ENCODE peak calls at places on chromosomes 3 and 15, in eight cellular contexts. One of them, this sample, is unnamed.

GRCh38 chr15:47514251-47514652 is 203.1 kb upstream of the SEMA6D start:
- DNase-seq in coronary artery: no peak
- DNase-seq in A673: peak; percentile 49
- DNase-seq in endothelial cell of umbilical vein: peak; percentile 64
- DNase-seq in colonic mucosa: no peak
- DNase-seq in thoracic aorta: no peak
- DNase-seq in right atrium auricular region: no peak
- DNase-seq in substantia nigra: no peak
- DNase-seq in this sample: no peak

GRCh38 chr3:53166781-53167291 is 5.8 kb downstream of the PRKCD start:
- DNase-seq in thoracic aorta: no peak
- DNase-seq in coronary artery: no peak
- DNase-seq in colonic mucosa: no peak
- DNase-seq in substantia nigra: peak; percentile 21
- DNase-seq in right atrium auricular region: peak; percentile 71
- DNase-seq in endothelial cell of umbilical vein: peak; percentile 24
- DNase-seq in A673: no peak
- DNase-seq in this sample: no peak

GRCh38 chr15:80188293-80188692 is 35.5 kb downstream of the FAH start:
- DNase-seq in A673: no peak
- DNase-seq in coronary artery: no peak
- DNase-seq in substantia nigra: no peak
- DNase-seq in right atrium auricular region: no peak
- DNase-seq in endothelial cell of umbilical vein: no peak
- DNase-seq in colonic mucosa: no peak
- DNase-seq in thoracic aorta: no peak
- DNase-seq in this sample: no peak

GRCh38 chr3:13221491-13221890 is 148.3 kb upstream of the IQSEC1 start:
- DNase-seq in A673: no peak
- DNase-seq in substantia nigra: no peak
- DNase-seq in colonic mucosa: no peak
- DNase-seq in coronary artery: no peak
- DNase-seq in right atrium auricular region: no peak
- DNase-seq in endothelial cell of umbilical vein: no peak
- DNase-seq in thoracic aorta: no peak
- DNase-seq in this sample: no peak

GRCh38 chr15:28125673-28126651 is 26.8 kb upstream of the OCA2 start:
- DNase-seq in colonic mucosa: no peak
- DNase-seq in substantia nigra: no peak
- DNase-seq in A673: peak; percentile 59
- DNase-seq in right atrium auricular region: no peak
- DNase-seq in endothelial cell of umbilical vein: peak; percentile 61
- DNase-seq in thoracic aorta: no peak
- DNase-seq in coronary artery: no peak
- DNase-seq in this sample: no peak

GRCh38 chr15:63381301-63382192 is at the start of gene CA12:
- DNase-seq in colonic mucosa: peak; percentile 86
- DNase-seq in substantia nigra: no peak
- DNase-seq in endothelial cell of umbilical vein: peak; percentile 46
- DNase-seq in right atrium auricular region: no peak
- DNase-seq in coronary artery: no peak
- DNase-seq in A673: peak; percentile 24
- DNase-seq in thoracic aorta: no peak
- DNase-seq in this sample: peak; percentile 49

GRCh38 chr3:15279671-15280402 is 52.5 kb downstream of the SH3BP5 start:
- DNase-seq in right atrium auricular region: no peak
- DNase-seq in substantia nigra: no peak
- DNase-seq in endothelial cell of umbilical vein: no peak
- DNase-seq in A673: no peak
- DNase-seq in colonic mucosa: no peak
- DNase-seq in thoracic aorta: no peak
- DNase-seq in coronary artery: no peak
- DNase-seq in this sample: no peak

GRCh38 chr3:13954266-13954665 is 74.4 kb upstream of the WNT7A start:
- DNase-seq in A673: no peak
- DNase-seq in right atrium auricular region: no peak
- DNase-seq in coronary artery: no peak
- DNase-seq in endothelial cell of umbilical vein: no peak
- DNase-seq in substantia nigra: no peak
- DNase-seq in colonic mucosa: no peak
- DNase-seq in thoracic aorta: no peak
- DNase-seq in this sample: no peak

GRCh38 chr15:68354268-68354667 is 76.7 kb downstream of the FEM1B start:
- DNase-seq in A673: no peak
- DNase-seq in right atrium auricular region: no peak
- DNase-seq in substantia nigra: no peak
- DNase-seq in thoracic aorta: no peak
- DNase-seq in coronary artery: no peak
- DNase-seq in colonic mucosa: no peak
- DNase-seq in endothelial cell of umbilical vein: no peak
- DNase-seq in this sample: no peak

GRCh38 chr3:30520695-30521094 is 85.7 kb upstream of the TGFBR2 start:
- DNase-seq in substantia nigra: no peak
- DNase-seq in endothelial cell of umbilical vein: peak; percentile 77
- DNase-seq in A673: no peak
- DNase-seq in coronary artery: no peak
- DNase-seq in right atrium auricular region: no peak
- DNase-seq in colonic mucosa: no peak
- DNase-seq in thoracic aorta: no peak
- DNase-seq in this sample: no peak

GRCh38 chr15:66964791-66965190 is 100.6 kb upstream of the SMAD3 start:
- DNase-seq in coronary artery: no peak
- DNase-seq in substantia nigra: no peak
- DNase-seq in thoracic aorta: no peak
- DNase-seq in colonic mucosa: no peak
- DNase-seq in endothelial cell of umbilical vein: no peak
- DNase-seq in A673: no peak
- DNase-seq in right atrium auricular region: no peak
- DNase-seq in this sample: no peak

GRCh38 chr3:189721873-189722665 is 90.9 kb downstream of the TP63 start:
- DNase-seq in substantia nigra: no peak
- DNase-seq in colonic mucosa: no peak
- DNase-seq in endothelial cell of umbilical vein: no peak
- DNase-seq in thoracic aorta: no peak
- DNase-seq in A673: no peak
- DNase-seq in coronary artery: no peak
- DNase-seq in right atrium auricular region: no peak
- DNase-seq in this sample: no peak

GRCh38 chr3:113867506-113867905 is 28.9 kb downstream of the GRAMD1C start:
- DNase-seq in substantia nigra: no peak
- DNase-seq in right atrium auricular region: no peak
- DNase-seq in thoracic aorta: no peak
- DNase-seq in colonic mucosa: no peak
- DNase-seq in coronary artery: no peak
- DNase-seq in A673: no peak
- DNase-seq in endothelial cell of umbilical vein: no peak
- DNase-seq in this sample: no peak

GRCh38 chr3:105883798-105884377 is 15.1 kb upstream of the CBLB start:
- DNase-seq in coronary artery: no peak
- DNase-seq in colonic mucosa: no peak
- DNase-seq in substantia nigra: no peak
- DNase-seq in thoracic aorta: no peak
- DNase-seq in right atrium auricular region: no peak
- DNase-seq in endothelial cell of umbilical vein: no peak
- DNase-seq in A673: no peak
- DNase-seq in this sample: no peak

GRCh38 chr15:29452881-29453731 is 183.5 kb upstream of the NSMCE3 start:
- DNase-seq in endothelial cell of umbilical vein: peak; percentile 47
- DNase-seq in A673: no peak
- DNase-seq in coronary artery: no peak
- DNase-seq in thoracic aorta: no peak
- DNase-seq in colonic mucosa: no peak
- DNase-seq in substantia nigra: no peak
- DNase-seq in right atrium auricular region: no peak
- DNase-seq in this sample: no peak

GRCh38 chr15:65077981-65078352 is 1.4 kb downstream of the KBTBD13 start:
- DNase-seq in colonic mucosa: peak; percentile 87
- DNase-seq in right atrium auricular region: no peak
- DNase-seq in substantia nigra: peak; percentile 30
- DNase-seq in endothelial cell of umbilical vein: peak; percentile 58
- DNase-seq in coronary artery: no peak
- DNase-seq in thoracic aorta: no peak
- DNase-seq in A673: peak; percentile 70
- DNase-seq in this sample: no peak

GRCh38 chr15:38559131-38559530 is 5.5 kb downstream of the RASGRP1 start:
- DNase-seq in endothelial cell of umbilical vein: no peak
- DNase-seq in colonic mucosa: no peak
- DNase-seq in thoracic aorta: no peak
- DNase-seq in right atrium auricular region: no peak
- DNase-seq in A673: no peak
- DNase-seq in substantia nigra: no peak
- DNase-seq in coronary artery: no peak
- DNase-seq in this sample: no peak

GRCh38 chr3:142618917-142619401 is 22.8 kb downstream of the PLS1 start:
- DNase-seq in substantia nigra: no peak
- DNase-seq in right atrium auricular region: no peak
- DNase-seq in thoracic aorta: no peak
- DNase-seq in coronary artery: no peak
- DNase-seq in endothelial cell of umbilical vein: peak; percentile 66
- DNase-seq in A673: no peak
- DNase-seq in colonic mucosa: peak; percentile 67
- DNase-seq in this sample: no peak

GRCh38 chr3:54357307-54357706 is 235.0 kb downstream of the CACNA2D3 start:
- DNase-seq in thoracic aorta: no peak
- DNase-seq in colonic mucosa: no peak
- DNase-seq in coronary artery: no peak
- DNase-seq in right atrium auricular region: no peak
- DNase-seq in substantia nigra: no peak
- DNase-seq in A673: no peak
- DNase-seq in endothelial cell of umbilical vein: no peak
- DNase-seq in this sample: no peak

GRCh38 chr3:128965818-128966217 is 28.1 kb downstream of the CFAP92 start:
- DNase-seq in coronary artery: no peak
- DNase-seq in right atrium auricular region: no peak
- DNase-seq in endothelial cell of umbilical vein: no peak
- DNase-seq in A673: no peak
- DNase-seq in colonic mucosa: peak; percentile 38
- DNase-seq in thoracic aorta: no peak
- DNase-seq in substantia nigra: no peak
- DNase-seq in this sample: no peak

GRCh38 chr3:136818851-136819783 is at the start of gene SLC35G2:
- DNase-seq in A673: peak; percentile 90
- DNase-seq in colonic mucosa: peak; percentile 22
- DNase-seq in right atrium auricular region: peak; percentile 61
- DNase-seq in coronary artery: peak; percentile 75
- DNase-seq in endothelial cell of umbilical vein: peak; percentile 84
- DNase-seq in thoracic aorta: peak; percentile 7
- DNase-seq in substantia nigra: peak; percentile 33
- DNase-seq in this sample: peak; percentile 60

GRCh38 chr15:37733628-37734027 is 200.8 kb upstream of the TMCO5A start:
- DNase-seq in A673: peak; percentile 69
- DNase-seq in coronary artery: no peak
- DNase-seq in substantia nigra: no peak
- DNase-seq in colonic mucosa: no peak
- DNase-seq in endothelial cell of umbilical vein: no peak
- DNase-seq in right atrium auricular region: no peak
- DNase-seq in thoracic aorta: no peak
- DNase-seq in this sample: no peak

GRCh38 chr3:37537914-37538691 is 323.6 kb upstream of the CTDSPL start:
- DNase-seq in colonic mucosa: no peak
- DNase-seq in A673: no peak
- DNase-seq in thoracic aorta: no peak
- DNase-seq in endothelial cell of umbilical vein: no peak
- DNase-seq in coronary artery: no peak
- DNase-seq in right atrium auricular region: no peak
- DNase-seq in substantia nigra: no peak
- DNase-seq in this sample: no peak
- H3K27ac ChIP-seq in colonic mucosa: no peak overlapping the region
- H3K27ac ChIP-seq in A673: no peak overlapping the region
- H3K27ac ChIP-seq in thoracic aorta: peak overlapping the region; percentile 57
- H3K27ac ChIP-seq in endothelial cell of umbilical vein: no peak overlapping the region
- H3K27ac ChIP-seq in coronary artery: peak overlapping the region; percentile 82
- H3K27ac ChIP-seq in right atrium auricular region: peak overlapping the region; percentile 5
- H3K27ac ChIP-seq in substantia nigra: no peak overlapping the region
- H3K27ac ChIP-seq in this sample: no peak overlapping the region

DNA sequence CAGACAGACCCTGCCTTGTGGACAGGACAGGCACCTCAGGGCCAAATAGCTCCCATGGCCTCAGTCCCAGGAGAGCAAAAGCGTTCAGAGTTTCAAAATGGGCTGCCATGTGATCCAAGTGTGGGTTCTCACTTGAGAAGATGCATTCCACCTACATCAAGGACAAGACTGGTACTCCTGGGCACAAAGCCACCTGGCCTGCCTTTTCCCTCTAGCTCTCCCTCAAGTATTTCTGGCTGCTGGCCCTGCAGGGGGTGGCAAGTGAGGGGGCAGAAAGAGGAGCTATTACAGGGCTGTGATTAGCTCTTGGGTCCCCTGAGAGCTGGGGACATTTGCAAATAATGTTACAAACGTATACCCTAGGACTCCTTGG is 6.5 kb upstream of the COL7A1 start:
- DNase-seq in right atrium auricular region: no peak
- DNase-seq in coronary artery: no peak
- DNase-seq in colonic mucosa: no peak
- DNase-seq in endothelial cell of umbilical vein: no peak
- DNase-seq in substantia nigra: no peak
- DNase-seq in thoracic aorta: no peak
- DNase-seq in A673: no peak
- DNase-seq in this sample: no peak
- H3K27ac ChIP-seq in right atrium auricular region: peak overlapping the region; percentile 86
- H3K27ac ChIP-seq in coronary artery: no peak overlapping the region
- H3K27ac ChIP-seq in colonic mucosa: no peak overlapping the region
- H3K27ac ChIP-seq in endothelial cell of umbilical vein: no peak overlapping the region
- H3K27ac ChIP-seq in substantia nigra: no peak overlapping the region
- H3K27ac ChIP-seq in thoracic aorta: no peak overlapping the region
- H3K27ac ChIP-seq in A673: no peak overlapping the region
- H3K27ac ChIP-seq in this sample: no peak overlapping the region

GRCh38 chr3:172151610-172152293 is 112.4 kb downstream of the FNDC3B start:
- DNase-seq in colonic mucosa: no peak
- DNase-seq in right atrium auricular region: no peak
- DNase-seq in endothelial cell of umbilical vein: no peak
- DNase-seq in A673: no peak
- DNase-seq in coronary artery: no peak
- DNase-seq in thoracic aorta: no peak
- DNase-seq in substantia nigra: no peak
- DNase-seq in this sample: no peak
- H3K27ac ChIP-seq in colonic mucosa: peak overlapping the region; percentile 73
- H3K27ac ChIP-seq in right atrium auricular region: peak overlapping the region; percentile 85
- H3K27ac ChIP-seq in endothelial cell of umbilical vein: peak overlapping the region; percentile 95
- H3K27ac ChIP-seq in A673: no peak overlapping the region
- H3K27ac ChIP-seq in coronary artery: peak overlapping the region; percentile 48
- H3K27ac ChIP-seq in thoracic aorta: peak overlapping the region; percentile 85
- H3K27ac ChIP-seq in substantia nigra: no peak overlapping the region
- H3K27ac ChIP-seq in this sample: no peak overlapping the region

DNA sequence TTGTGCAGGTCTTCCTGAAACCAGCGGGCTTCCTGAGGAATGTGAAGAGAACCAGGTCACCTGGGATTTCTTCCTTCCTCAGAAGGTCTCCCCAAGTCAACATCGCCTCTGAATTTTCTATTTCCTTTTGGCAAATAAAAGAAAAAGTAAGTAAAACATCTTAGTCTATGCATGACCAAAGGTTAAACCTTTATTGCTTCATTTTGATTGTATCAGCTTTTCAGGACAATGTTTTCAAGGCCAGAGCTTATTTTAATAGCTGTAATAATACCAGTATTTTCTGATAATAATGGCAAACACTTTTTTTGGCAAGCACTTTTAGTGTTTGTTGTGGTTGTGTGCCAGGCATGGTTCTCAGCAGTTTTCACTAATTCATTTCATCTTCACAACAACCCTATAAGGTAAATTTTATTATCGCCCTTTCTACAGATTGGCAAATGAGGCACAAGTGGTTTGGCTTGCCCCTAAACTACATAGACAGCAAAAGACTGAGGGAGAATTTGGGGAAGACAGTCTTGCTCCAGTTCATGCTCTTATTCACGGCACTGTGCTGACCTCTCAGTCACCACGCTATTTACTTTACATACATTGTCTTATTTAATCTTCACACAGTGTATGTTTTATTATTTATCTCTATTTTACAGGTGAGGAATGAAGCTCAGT is 110.4 kb downstream of the RPL22L1 start:
- DNase-seq in coronary artery: no peak
- DNase-seq in A673: no peak
- DNase-seq in colonic mucosa: no peak
- DNase-seq in endothelial cell of umbilical vein: peak; percentile 86
- DNase-seq in thoracic aorta: no peak
- DNase-seq in right atrium auricular region: no peak
- DNase-seq in substantia nigra: no peak
- DNase-seq in this sample: no peak
- H3K27ac ChIP-seq in coronary artery: no peak overlapping the region
- H3K27ac ChIP-seq in A673: no peak overlapping the region
- H3K27ac ChIP-seq in colonic mucosa: no peak overlapping the region
- H3K27ac ChIP-seq in endothelial cell of umbilical vein: peak overlapping the region; percentile 35
- H3K27ac ChIP-seq in thoracic aorta: peak overlapping the region; percentile 37
- H3K27ac ChIP-seq in right atrium auricular region: no peak overlapping the region
- H3K27ac ChIP-seq in substantia nigra: no peak overlapping the region
- H3K27ac ChIP-seq in this sample: no peak overlapping the region

This sample was measured in caudate nucleus.